ENCODE peak calls at places on chromosomes 2 and 18, in ten cellular contexts. R is suprapubic skin; N is MM.1S; D is IMR-90; Y is CD8-positive, alpha-beta T cell; M is cardiac muscle cell; H is A549; E is HCT116; U is upper lobe of right lung; T is CD8-positive, alpha-beta memory T cell. W is an unnamed sample.
A peak's percentile ranks its signal among the peaks of the same experiment; 100 is the strongest.

GRCh38 chr2:45288532-45288931 is 279.3 kb upstream of the SIX2 start:
- DNase-seq in R (no peak), N (no peak), D (peak; percentile 42), Y (no peak), M (peak; percentile 12), H (no peak), E (no peak), U (no peak), T (no peak), W (no peak)

GRCh38 chr2:174198846-174199564 is 49.3 kb downstream of the OLA1 start:
- DNase-seq in R (no peak), N (no peak), D (peak; percentile 34), Y (no peak), M (no peak), H (no peak), E (no peak), U (no peak), T (no peak), W (no peak)

GRCh38 chr2:200471324-200471848 is 38.5 kb downstream of the KCTD18 start:
- DNase-seq in R (no peak), N (peak; percentile 92), D (no peak), Y (peak; percentile 27), M (peak; percentile 34), H (peak; percentile 57), E (peak; percentile 6), U (no peak), T (peak; percentile 56), W (no peak)

GRCh38 chr2:53422979-53423378 is 344.6 kb upstream of the CHAC2 start:
- DNase-seq in R (no peak), N (peak; percentile 74), D (peak; percentile 59), Y (no peak), M (peak; percentile 74), H (no peak), E (peak; percentile 44), U (no peak), T (no peak), W (peak; percentile 33)

GRCh38 chr2:79114797-79115494 is 5.3 kb upstream of the REG1A start:
- DNase-seq in R (no peak), N (no peak), D (no peak), Y (no peak), M (no peak), H (no peak), E (no peak), U (no peak), T (no peak), W (no peak)

GRCh38 chr2:188569441-188569840 is 277.8 kb downstream of the GULP1 start:
- DNase-seq in R (no peak), N (no peak), D (no peak), Y (no peak), M (no peak), H (no peak), E (no peak), U (no peak), T (no peak), W (no peak)

GRCh38 chr2:46850742-46851141 is 64.9 kb downstream of the MCFD2 start:
- DNase-seq in R (no peak), N (no peak), D (peak; percentile 97), Y (no peak), M (peak; percentile 95), H (no peak), E (no peak), U (peak; percentile 48), T (no peak), W (no peak)

GRCh38 chr2:71358931-71359671 is 27.5 kb downstream of the ZNF638 start:
- DNase-seq in R (no peak), N (no peak), D (peak; percentile 60), Y (no peak), M (peak; percentile 62), H (no peak), E (no peak), U (no peak), T (no peak), W (no peak)

GRCh38 chr2:235050992-235051351 is 99.2 kb downstream of the SH3BP4 start:
- DNase-seq in R (peak; percentile 96), N (no peak), D (peak; percentile 93), Y (no peak), M (peak; percentile 89), H (no peak), E (peak; percentile 82), U (peak; percentile 83), T (no peak), W (no peak)

GRCh38 chr2:182186132-182186735 is 200.6 kb downstream of the PPP1R1C start:
- DNase-seq in R (no peak), N (peak; percentile 75), D (peak; percentile 34), Y (no peak), M (peak; percentile 62), H (peak; percentile 16), E (peak; percentile 27), U (no peak), T (no peak), W (no peak)

GRCh38 chr18:8177330-8178016 is 431.8 kb upstream of the RAB12 start:
- DNase-seq in R (no peak), N (no peak), D (peak; percentile 17), Y (no peak), M (peak; percentile 21), H (no peak), E (no peak), U (no peak), T (no peak), W (no peak)

GRCh38 chr18:45834303-45834702 is 8.8 kb downstream of the SIGLEC15 start:
- DNase-seq in R (no peak), N (no peak), D (no peak), Y (no peak), M (no peak), H (no peak), E (no peak), U (no peak), T (no peak), W (no peak)

GRCh38 chr2:219250044-219250781 is 2.8 kb upstream of the TUBA4B start:
- DNase-seq in R (no peak), N (no peak), D (peak; percentile 23), Y (no peak), M (no peak), H (no peak), E (no peak), U (no peak), T (peak; percentile 44), W (no peak)

GRCh38 chr2:50401772-50402653 is 629.9 kb downstream of the NRXN1 start:
- DNase-seq in R (no peak), N (peak; percentile 71), D (peak; percentile 52), Y (no peak), M (peak; percentile 73), H (peak; percentile 8), E (peak; percentile 56), U (no peak), T (no peak), W (peak; percentile 61)

GRCh38 chr18:65380986-65381385 is 369.8 kb upstream of the CDH7 start:
- DNase-seq in R (no peak), N (no peak), D (no peak), Y (no peak), M (no peak), H (no peak), E (no peak), U (no peak), T (no peak), W (no peak)

DNA sequence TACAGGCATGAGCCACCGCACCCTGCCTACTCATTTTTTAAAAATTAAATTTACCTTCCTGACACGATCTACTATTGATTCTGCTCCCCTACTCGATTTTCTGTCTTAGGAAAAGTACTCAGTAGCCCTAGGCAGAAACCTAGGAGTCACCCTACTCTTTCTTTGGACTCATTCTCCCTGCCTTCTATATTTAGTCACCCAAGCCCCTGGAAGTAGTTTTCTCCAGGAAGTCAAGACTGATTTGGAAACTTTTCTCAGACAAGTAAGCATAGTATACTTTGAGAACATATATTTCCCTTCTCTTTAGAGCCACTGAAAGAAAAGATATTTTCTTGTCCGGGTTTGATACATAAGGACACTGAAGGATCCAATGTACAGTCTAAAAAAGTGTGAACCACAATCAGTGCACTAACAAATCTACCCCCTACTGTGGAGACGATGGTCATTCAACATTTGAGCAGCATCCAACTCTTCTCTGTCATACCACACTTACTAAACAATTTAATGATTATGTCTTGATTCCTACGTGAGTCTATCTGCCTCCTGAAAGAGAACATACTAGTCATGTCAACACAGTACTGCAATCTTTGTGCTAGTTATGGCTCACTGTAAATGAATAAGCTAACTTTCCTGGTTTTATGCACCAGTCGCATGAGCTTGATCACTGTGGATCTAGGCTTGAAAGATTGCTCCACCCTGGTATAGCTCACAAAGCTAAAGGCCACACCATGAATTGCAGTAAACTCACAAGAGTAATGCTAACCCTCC is 19.8 kb downstream of the YWHAQ start:
- DNase-seq in R (no peak), N (no peak), D (peak; percentile 44), Y (no peak), M (no peak), H (no peak), E (no peak), U (no peak), T (no peak), W (no peak)
- H3K4me1 ChIP-seq in R (peaks cover 63% of the 10 kb centered on the region), N (peaks cover 17% of the 10 kb centered on the region), D (peaks cover 22% of the 10 kb centered on the region), Y (peaks cover 37% of the 10 kb centered on the region), M (peaks cover 45% of the 10 kb centered on the region), H (peaks cover 83% of the 10 kb centered on the region), E (peaks cover 59% of the 10 kb centered on the region), U (peaks cover 39% of the 10 kb centered on the region), T (peaks cover 36% of the 10 kb centered on the region), W (no peaks in the 10 kb centered on the region)

GRCh38 chr2:205171541-205171940 is 510.8 kb upstream of the NRP2 start:
- DNase-seq in R (no peak), N (no peak), D (no peak), Y (no peak), M (no peak), H (no peak), E (no peak), U (no peak), T (no peak), W (no peak)
- H3K4me3 ChIP-seq in R (no peak overlapping the region), N (no peak overlapping the region), D (no peak overlapping the region), Y (no peak overlapping the region), M (no peak overlapping the region), H (no peak overlapping the region), E (no peak overlapping the region), U (no peak overlapping the region), T (no peak overlapping the region), W (no peak overlapping the region)

GRCh38 chr2:196177124-196177523 is 5.7 kb upstream of the STK17B start:
- DNase-seq in R (no peak), N (no peak), D (no peak), Y (no peak), M (no peak), H (no peak), E (no peak), U (no peak), T (no peak), W (no peak)
- H3K4me1 ChIP-seq in R (peaks cover 4% of the 10 kb centered on the region), N (peaks cover 86% of the 10 kb centered on the region), D (no peaks in the 10 kb centered on the region), Y (peaks cover 83% of the 10 kb centered on the region), M (no peaks in the 10 kb centered on the region), H (no peaks in the 10 kb centered on the region), E (peaks cover under 1% of the 10 kb centered on the region), U (peaks cover 5% of the 10 kb centered on the region), T (peaks cover 94% of the 10 kb centered on the region), W (peaks cover 2% of the 10 kb centered on the region)

DNA sequence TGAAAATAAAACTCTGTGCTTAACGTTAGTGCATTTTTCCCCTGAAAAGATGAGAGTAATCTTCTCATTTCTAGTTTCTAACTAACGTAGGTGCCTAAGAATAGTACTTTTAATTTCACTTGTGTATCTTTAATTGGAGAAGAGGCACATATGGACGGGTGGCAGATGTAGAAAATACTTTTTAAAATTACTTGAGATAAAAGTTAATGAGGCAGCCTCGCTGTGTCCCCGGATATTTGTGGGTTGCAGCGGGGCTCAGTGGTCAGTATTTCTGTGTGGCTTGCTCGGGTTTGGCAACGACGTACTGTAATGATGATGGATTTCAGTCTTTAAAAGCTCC is 6.9 kb downstream of the GATA6 start:
- DNase-seq in R (no peak), N (no peak), D (no peak), Y (no peak), M (no peak), H (no peak), E (no peak), U (no peak), T (no peak), W (no peak)
- H3K4me3 ChIP-seq in R (no peak overlapping the region), N (no peak overlapping the region), D (no peak overlapping the region), Y (no peak overlapping the region), M (peak overlapping the region; percentile 94), H (no peak overlapping the region), E (no peak overlapping the region), U (peak overlapping the region; percentile 45), T (no peak overlapping the region), W (no peak overlapping the region)

W was measured in iPS DF 6.9.